ENCODE peak calls at places on chromosome X, in four cellular contexts. Q is H54; M is CD4-positive, alpha-beta memory T cell; U is stimulated activated CD4-positive, alpha-beta T cell treated with anti-CD3 and anti-CD28 coated beads, TNF-alpha, amount 100 ng/mL, for 48 hours. Y is an unnamed sample.

GRCh38 chrX:87516716-87517115 is 886 bp upstream of the KLHL4 start:
- DNase-seq in M (no peak), U (no peak), Q (no peak), Y (no peak)

GRCh38 chrX:24347871-24348270 is 12.6 kb upstream of the SUPT20HL1 start:
- DNase-seq in Q (no peak), M (no peak), U (no peak), Y (no peak)

GRCh38 chrX:37834937-37835336 is 12.4 kb downstream of the DYNLT3 start:
- DNase-seq in M (no peak), U (no peak), Q (no peak), Y (no peak)

GRCh38 chrX:23931149-23931604 is 23.4 kb downstream of the CXorf58 start:
- DNase-seq in Q (no peak), M (peak), U (no peak), Y (peak)

GRCh38 chrX:42751573-42751972 is 26.4 kb downstream of the PPP1R2C start:
- DNase-seq in U (no peak), Q (no peak), M (no peak), Y (no peak)

GRCh38 chrX:120297923-120298322 is 13.3 kb downstream of the TMEM255A start:
- DNase-seq in M (no peak), U (no peak), Q (no peak), Y (no peak)

GRCh38 chrX:28586891-28587635 is at the start of gene IL1RAPL1:
- DNase-seq in U (no peak), M (no peak), Q (no peak), Y (no peak)

GRCh38 chrX:31384471-31384870 is 312.6 kb upstream of the FTHL17 start:
- DNase-seq in U (no peak), M (no peak), Q (no peak), Y (no peak)

GRCh38 chrX:2584216-2584615 is 83.4 kb upstream of the DHRSX start:
- DNase-seq in M (no peak), U (no peak), Q (no peak), Y (no peak)

GRCh38 chrX:151984328-151984727 is 9.9 kb upstream of the GABRE start:
- DNase-seq in Q (no peak), M (no peak), U (no peak), Y (no peak)

GRCh38 chrX:39827959-39828358 is 269.8 kb downstream of the BCOR start:
- DNase-seq in M (no peak), Q (no peak), U (no peak), Y (no peak)

GRCh38 chrX:109660756-109661155 is 35.8 kb upstream of the KCNE5 start:
- DNase-seq in M (no peak), Q (no peak), U (no peak), Y (no peak)

GRCh38 chrX:11792461-11793421 is 34.7 kb downstream of the MSL3 start:
- DNase-seq in M (peak), U (peak), Q (no peak), Y (peak)

GRCh38 chrX:136953867-136954787 is 73.6 kb upstream of the RBMX start:
- DNase-seq in Q (peak), U (peak), M (peak), Y (peak)

GRCh38 chrX:125210146-125210545 is 109.5 kb upstream of the TEX13C start:
- DNase-seq in M (no peak), U (no peak), Q (no peak), Y (no peak)

GRCh38 chrX:43973249-43973672 is at the start of gene NDP:
- DNase-seq in Q (no peak), M (no peak), U (no peak), Y (no peak)

GRCh38 chrX:85326234-85327059 is 53.0 kb downstream of the POF1B start:
- DNase-seq in Q (no peak), U (no peak), M (no peak), Y (no peak)

GRCh38 chrX:104330966-104331365 is 76.2 kb upstream of the ESX1 start:
- DNase-seq in Q (no peak), U (no peak), M (no peak), Y (no peak)

GRCh38 chrX:13101439-13102139 is 57.2 kb upstream of the FAM9C start:
- DNase-seq in U (no peak), Q (no peak), M (peak), Y (peak)

GRCh38 chrX:80747832-80748231 is 61.8 kb downstream of the BRWD3 start:
- DNase-seq in Q (no peak), U (no peak), M (no peak), Y (no peak)

GRCh38 chrX:22196151-22196550 is 76.6 kb upstream of the CBLL2 start:
- DNase-seq in M (no peak), Q (no peak), U (no peak), Y (no peak)

GRCh38 chrX:134718329-134719317 is 60.4 kb upstream of the PLAC1 start:
- DNase-seq in M (no peak), Q (peak), U (peak), Y (peak)

GRCh38 chrX:71913156-71913950 is 2.7 kb downstream of the NHSL2 start:
- DNase-seq in Q (no peak), M (no peak), U (no peak), Y (no peak)

GRCh38 chrX:43735534-43735933 is 79.4 kb downstream of the MAOA start:
- DNase-seq in Q (no peak), U (no peak), M (no peak), Y (no peak)

GRCh38 chrX:153519569-153520285 is 2.3 kb downstream of the ATP2B3 start:
- DNase-seq in M (no peak), U (no peak), Q (peak), Y (no peak)

GRCh38 chrX:2483398-2483797 is 17.4 kb downstream of the DHRSX start:
- DNase-seq in M (no peak), Q (no peak), U (no peak), Y (no peak)

GRCh38 chrX:103640401-103641155 is 11.8 kb downstream of the TCEAL1 start:
- DNase-seq in U (no peak), Q (no peak), M (no peak), Y (no peak)

GRCh38 chrX:94178145-94178790 is 504.3 kb downstream of the FAM133A start:
- DNase-seq in Q (no peak), U (no peak), M (no peak), Y (no peak)

GRCh38 chrX:150446151-150446550 is 83.0 kb downstream of the MAMLD1 start:
- DNase-seq in M (no peak), Q (no peak), U (no peak), Y (no peak)

GRCh38 chrX:7077241-7077909 is 70.1 kb upstream of the STS start:
- DNase-seq in U (no peak), Q (no peak), M (no peak), Y (no peak)

GRCh38 chrX:86047174-86047991 is at the start of gene CHM:
- DNase-seq in M (peak), Q (peak), U (peak), Y (peak)

GRCh38 chrX:40544343-40545250 is 36.2 kb upstream of the ATP6AP2 start:
- DNase-seq in U (no peak), Q (no peak), M (no peak), Y (no peak)

GRCh38 chrX:78514852-78515251 is 144.3 kb downstream of the RTL3 start:
- DNase-seq in U (no peak), Q (no peak), M (peak), Y (peak)

GRCh38 chrX:261858-262390 is 19.3 kb upstream of the PLCXD1 start:
- DNase-seq in M (no peak), Q (no peak), U (no peak), Y (no peak)

GRCh38 chrX:12771445-12772069 is 19.7 kb upstream of the PRPS2 start:
- DNase-seq in M (peak), Q (no peak), U (peak), Y (peak)

GRCh38 chrX:134849390-134849789 is 141.4 kb upstream of the SMIM10 start:
- DNase-seq in U (no peak), M (no peak), Q (no peak), Y (no peak)

GRCh38 chrX:40098264-40099045 is 697 bp upstream of the BCOR start:
- DNase-seq in U (no peak), Q (no peak), M (peak), Y (peak)

GRCh38 chrX:11269006-11269405 is 24.2 kb upstream of the AMELX start:
- DNase-seq in Q (no peak), U (no peak), M (no peak), Y (no peak)

GRCh38 chrX:118564498-118564897 is 68.9 kb downstream of the DOCK11 start:
- DNase-seq in M (no peak), U (no peak), Q (no peak), Y (no peak)